ENCODE peak calls at places on chromosomes 6 and 20, in five cellular contexts. X, M, Y, B and N are unnamed samples.

GRCh38 chr6:5279891-5280338 is 18.6 kb downstream of the FARS2 start:
- DNase-seq in X (peak; percentile 11), Y (no peak), B (no peak), M (no peak), N (no peak)

GRCh38 chr6:97594834-97595233 is 311.8 kb upstream of the MMS22L start:
- DNase-seq in X (peak; percentile 84), Y (no peak), B (no peak), M (no peak), N (no peak)

GRCh38 chr20:59748555-59749292 is 144.4 kb downstream of the PHACTR3 start:
- DNase-seq in M (no peak), Y (no peak), B (no peak), X (peak; percentile 19), N (no peak)

GRCh38 chr6:142624978-142625715 is 319.8 kb downstream of the HIVEP2 start:
- DNase-seq in M (no peak), Y (no peak), X (no peak), B (no peak), N (no peak)

GRCh38 chr6:157148391-157149323 is 174.7 kb downstream of the TMEM242 start:
- DNase-seq in B (no peak), X (peak; percentile 98), Y (peak; percentile 97), M (no peak), N (no peak)

GRCh38 chr6:147506704-147507114 is 1.8 kb upstream of the SAMD5 start:
- DNase-seq in Y (peak; percentile 57), M (peak; percentile 87), B (peak; percentile 84), X (peak; percentile 45), N (no peak)

GRCh38 chr6:159676804-159677203 is 16.2 kb downstream of the SOD2 start:
- DNase-seq in X (peak; percentile 46), Y (no peak), B (no peak), M (no peak), N (no peak)

GRCh38 chr6:90472716-90473115 is 114.2 kb downstream of the MAP3K7 start:
- DNase-seq in Y (no peak), M (no peak), B (no peak), X (no peak), N (peak; percentile 83)

GRCh38 chr6:150280703-150281102 is 88.1 kb upstream of the IYD start:
- DNase-seq in M (no peak), X (no peak), B (no peak), Y (no peak), N (no peak)

GRCh38 chr6:148307400-148307799 is 35.2 kb upstream of the SASH1 start:
- DNase-seq in M (no peak), X (peak; percentile 39), B (no peak), Y (no peak), N (no peak)

GRCh38 chr6:93894521-93894920 is 475.2 kb upstream of the EPHA7 start:
- DNase-seq in B (no peak), X (no peak), M (no peak), Y (no peak), N (no peak)

GRCh38 chr20:62134735-62135231 is 8.4 kb downstream of the PSMA7 start:
- DNase-seq in Y (peak; percentile 28), M (no peak), B (no peak), X (peak; percentile 35), N (no peak)

GRCh38 chr6:53458097-53458866 is 86.6 kb downstream of the GCLC start:
- DNase-seq in X (no peak), B (no peak), M (no peak), Y (no peak), N (no peak)
- H3K9ac ChIP-seq in X (no peak overlapping the region), B (no peak overlapping the region), M (no peak overlapping the region), Y (no peak overlapping the region), N (no peak overlapping the region)

GRCh38 chr6:28648878-28649375 is 123.2 kb downstream of the GPX5 start:
- DNase-seq in X (no peak), B (no peak), M (no peak), Y (no peak), N (no peak)

GRCh38 chr6:28651161-28651560 is 125.5 kb downstream of the GPX5 start:
- DNase-seq in Y (no peak), B (no peak), X (no peak), M (no peak), N (no peak)

GRCh38 chr6:28643017-28643740 is 117.5 kb downstream of the GPX5 start:
- DNase-seq in M (no peak), X (peak; percentile 78), B (peak; percentile 62), Y (peak; percentile 47), N (no peak)

GRCh38 chr6:28646650-28647049 is 121.0 kb downstream of the GPX5 start:
- DNase-seq in B (no peak), X (no peak), M (no peak), Y (no peak), N (no peak)

DNA sequence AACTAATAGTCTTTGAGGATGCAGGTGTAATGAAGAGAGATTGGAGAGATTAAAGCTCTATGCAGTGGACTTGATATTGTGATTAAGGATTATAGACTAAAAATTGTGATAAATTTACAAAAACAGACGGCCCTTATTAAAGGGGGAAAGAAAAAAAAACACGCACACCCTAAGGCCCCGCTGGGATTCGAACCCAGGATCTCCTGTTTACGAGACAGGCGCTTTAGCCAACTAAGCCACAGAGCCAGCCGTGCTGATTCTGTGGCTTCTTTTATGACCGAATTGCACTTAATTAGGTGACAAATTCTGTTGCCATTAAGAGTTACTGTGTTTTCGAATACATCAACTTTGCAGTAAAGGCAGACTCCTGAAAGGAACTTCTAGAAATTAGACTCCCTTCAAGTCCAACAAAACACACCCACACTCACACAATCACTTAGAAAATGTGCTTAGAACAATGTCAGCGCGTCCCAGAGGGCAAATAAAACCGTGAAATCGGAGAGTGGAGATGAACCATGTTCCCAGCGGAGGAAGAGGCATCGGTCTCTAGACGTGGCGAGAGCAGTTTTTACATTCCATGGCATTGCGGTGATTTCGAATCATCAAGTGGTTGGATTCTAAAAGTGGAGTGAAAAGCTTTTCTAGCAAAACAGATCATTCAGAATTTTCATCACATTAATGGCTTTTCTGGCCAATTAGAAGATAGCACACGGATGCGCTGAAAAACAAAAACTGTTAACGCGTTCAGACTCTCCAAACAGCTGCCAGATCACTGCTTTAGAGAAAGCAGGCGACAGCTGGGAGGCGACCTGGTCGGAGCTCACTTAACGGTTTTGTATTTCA is 122.6 kb downstream of the GPX5 start:
- DNase-seq in B (peak; percentile 85), X (peak; percentile 74), M (peak; percentile 63), Y (peak; percentile 86), N (peak; percentile 28)
- H3K9ac ChIP-seq in B (no peak overlapping the region), X (peak overlapping the region; percentile 27), M (no peak overlapping the region), Y (peak overlapping the region; percentile 50), N (no peak overlapping the region)

DNA sequence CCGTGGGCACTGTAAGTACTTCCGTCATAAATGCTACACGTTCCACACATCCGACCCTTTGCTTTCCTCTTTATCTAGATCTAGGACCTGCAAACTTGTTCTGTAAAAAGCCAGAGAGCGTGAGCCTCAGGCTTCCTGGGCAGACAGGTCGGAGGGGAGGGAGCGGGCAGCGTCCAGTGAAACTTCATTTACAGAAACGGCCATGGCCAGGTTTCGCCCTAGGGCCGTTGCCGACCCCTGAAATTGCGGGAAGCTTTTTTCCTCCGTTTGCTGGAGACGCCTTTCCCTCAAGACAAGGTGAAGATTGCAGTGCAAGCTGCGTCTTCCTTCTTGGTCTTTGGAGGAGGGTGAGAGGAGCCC is 155.4 kb downstream of the DLL1 start:
- DNase-seq in X (no peak), M (no peak), Y (no peak), B (no peak), N (no peak)
- H3K9ac ChIP-seq in X (no peak overlapping the region), M (no peak overlapping the region), Y (no peak overlapping the region), B (no peak overlapping the region), N (no peak overlapping the region)

DNA sequence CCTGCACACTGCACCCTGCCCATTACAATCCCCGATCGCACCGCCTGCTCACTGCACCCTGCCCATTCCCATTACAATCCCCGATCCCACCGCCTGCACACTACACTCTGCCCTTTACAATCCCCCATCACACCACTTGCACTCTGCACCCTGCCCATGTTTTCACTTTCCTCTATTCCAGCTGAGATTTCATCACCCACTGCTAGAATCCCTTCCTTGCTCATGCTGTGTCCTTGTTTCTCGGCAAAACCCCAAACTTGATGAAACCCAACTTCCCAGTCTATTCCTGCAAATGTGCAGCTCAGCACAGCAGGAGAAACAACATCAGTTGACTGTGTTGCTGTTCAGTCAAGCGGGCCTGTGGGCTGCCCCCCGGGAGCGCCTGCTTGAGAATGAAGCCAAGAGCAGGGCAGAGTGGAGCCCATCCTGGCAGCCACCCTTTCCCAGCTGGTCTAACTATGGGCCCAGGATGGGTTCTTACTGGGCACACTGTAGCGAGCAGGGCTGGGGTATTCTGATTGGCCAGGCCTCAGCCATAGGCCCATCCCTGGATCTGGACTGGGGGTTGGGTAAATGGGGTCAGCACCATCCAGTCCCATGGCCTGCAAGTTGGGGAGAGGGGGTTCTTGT is 17.2 kb downstream of the MOCS3 start:
- DNase-seq in X (no peak), Y (no peak), B (no peak), M (no peak), N (no peak)
- H3K9ac ChIP-seq in X (no peak overlapping the region), Y (no peak overlapping the region), B (no peak overlapping the region), M (no peak overlapping the region), N (no peak overlapping the region)

GRCh38 chr6:31529329-31530150 is 778 bp downstream of the MCCD1 start:
- DNase-seq in X (no peak), Y (no peak), M (no peak), B (no peak), N (no peak)

GRCh38 chr6:31525932-31526591 is 2.7 kb upstream of the MCCD1 start:
- DNase-seq in M (no peak), B (no peak), Y (peak; percentile 80), X (peak; percentile 57), N (no peak)

GRCh38 chr6:31528821-31529328 is at the start of gene MCCD1:
- DNase-seq in B (no peak), Y (no peak), X (no peak), M (no peak), N (no peak)

GRCh38 chr6:31530659-31531058 is 1.9 kb downstream of the MCCD1 start:
- DNase-seq in X (no peak), Y (no peak), B (no peak), M (no peak), N (no peak)

GRCh38 chr6:31528307-31528777 is 420 bp upstream of the MCCD1 start:
- DNase-seq in B (no peak), Y (no peak), X (no peak), M (no peak), N (no peak)
- H3K9ac ChIP-seq in B (no peak overlapping the region), Y (no peak overlapping the region), X (no peak overlapping the region), M (no peak overlapping the region), N (no peak overlapping the region)

GRCh38 chr20:57407541-57407956 is 16.4 kb downstream of the RBM38 start:
- DNase-seq in X (no peak), Y (no peak), B (no peak), M (no peak), N (no peak)

GRCh38 chr20:57404419-57405072 is 13.3 kb downstream of the RBM38 start:
- DNase-seq in Y (no peak), M (no peak), B (no peak), X (no peak), N (no peak)

GRCh38 chr20:57408131-57408530 is 16.9 kb downstream of the RBM38 start:
- DNase-seq in B (no peak), Y (no peak), M (no peak), X (peak; percentile 39), N (no peak)

GRCh38 chr20:57403216-57403615 is 12.0 kb downstream of the RBM38 start:
- DNase-seq in Y (no peak), M (no peak), B (no peak), X (no peak), N (no peak)

GRCh38 chr20:57405236-57406016 is 14.2 kb downstream of the RBM38 start:
- DNase-seq in Y (no peak), M (no peak), X (no peak), B (no peak), N (no peak)
- H3K9ac ChIP-seq in Y (no peak overlapping the region), M (no peak overlapping the region), X (no peak overlapping the region), B (no peak overlapping the region), N (no peak overlapping the region)

GRCh38 chr6:107057679-107058078 is 29.7 kb downstream of the MTRES1 start:
- DNase-seq in Y (no peak), M (no peak), B (no peak), X (no peak), N (no peak)
- H3K9ac ChIP-seq in Y (no peak overlapping the region), M (no peak overlapping the region), B (no peak overlapping the region), X (no peak overlapping the region), N (no peak overlapping the region)